ENCODE peak calls at places on chromosomes 6 and 20, in eight cellular contexts. Y is NCI-H2029; D is stimulated activated CD8-positive, alpha-beta memory T cell treated with anti-CD3 and anti-CD28 coated beads, Interleukin-4, amount 100 ng/mL, for 48 hours; U is iPS-NIHi11; J is activated T-cell treated with anti-CD3 and anti-CD28 coated beads, Interleukin-2, amount 50 U/mL, for 72 hours; L is heart right ventricle; O is OCI-M1; M is AG08395. F is an unnamed sample.

GRCh38 chr6:127737009-127737486 is 160.1 kb downstream of the C6orf58 start:
- DNase-seq in J (peak), D (no peak), Y (peak), L (no peak), O (peak), U (peak), M (peak), F (no peak)

GRCh38 chr6:88376759-88377387 is 210.7 kb upstream of the CNR1 start:
- DNase-seq in J (no peak), D (no peak), M (peak), L (no peak), O (no peak), Y (no peak), U (no peak), F (no peak)

GRCh38 chr6:42482126-42482525 is 30.4 kb upstream of the TRERF1 start:
- DNase-seq in M (no peak), J (no peak), Y (no peak), L (no peak), D (no peak), O (no peak), U (no peak), F (no peak)

GRCh38 chr6:44100088-44100550 is 27.1 kb downstream of the MRPL14 start:
- DNase-seq in D (peak), M (peak), U (peak), Y (no peak), O (peak), J (no peak), L (no peak), F (no peak)

GRCh38 chr6:100088009-100088408 is 94.0 kb upstream of the MCHR2 start:
- DNase-seq in Y (no peak), D (no peak), J (no peak), M (peak), O (peak), L (no peak), U (no peak), F (no peak)

GRCh38 chr20:53434662-53435061 is 159.0 kb downstream of the ZNF217 start:
- DNase-seq in D (no peak), Y (peak), M (no peak), J (no peak), L (no peak), O (no peak), U (no peak), F (no peak)

GRCh38 chr6:167825759-167826229 is 917 bp upstream of the AFDN start:
- DNase-seq in M (peak), D (peak), J (peak), L (peak), U (peak), O (no peak), Y (peak), F (peak)

GRCh38 chr6:36383608-36384007 is 3.9 kb downstream of the ETV7 start:
- DNase-seq in D (no peak), U (no peak), L (no peak), M (no peak), O (no peak), J (peak), Y (no peak), F (no peak)

GRCh38 chr6:4370066-4370465 is 234.7 kb upstream of the ECI2 start:
- DNase-seq in L (no peak), J (no peak), U (no peak), D (no peak), M (peak), Y (no peak), O (no peak), F (no peak)

GRCh38 chr20:728022-728944 is 40.0 kb downstream of the SLC52A3 start:
- DNase-seq in L (peak), Y (peak), O (peak), U (peak), J (peak), M (peak), D (peak), F (peak)

GRCh38 chr6:110949679-110950285 is 8.7 kb upstream of the GTF3C6 start:
- DNase-seq in D (no peak), L (no peak), M (peak), O (peak), U (no peak), Y (no peak), J (no peak), F (no peak)

GRCh38 chr6:20038805-20039204 is 173.5 kb downstream of the MBOAT1 start:
- DNase-seq in M (no peak), L (no peak), Y (no peak), O (peak), U (no peak), J (no peak), D (no peak), F (no peak)

GRCh38 chr6:124076336-124077048 is 272.8 kb downstream of the NKAIN2 start:
- DNase-seq in L (no peak), U (no peak), Y (peak), D (no peak), M (no peak), J (no peak), O (no peak), F (no peak)

GRCh38 chr6:101080597-101080996 is 199.5 kb upstream of the ASCC3 start:
- DNase-seq in O (no peak), M (peak), Y (no peak), L (no peak), D (no peak), J (no peak), U (no peak), F (no peak)

GRCh38 chr6:106413016-106413415 is 52.5 kb downstream of the CRYBG1 start:
- DNase-seq in D (no peak), Y (no peak), J (no peak), L (no peak), U (no peak), O (no peak), M (no peak), F (no peak)

GRCh38 chr6:308307-308706 is 16.0 kb downstream of the DUSP22 start:
- DNase-seq in L (no peak), M (no peak), Y (no peak), D (no peak), U (no peak), J (no peak), O (no peak), F (no peak)

GRCh38 chr6:38673397-38674165 is 29.4 kb downstream of the GLO1 start:
- DNase-seq in U (no peak), Y (no peak), O (peak), D (peak), L (no peak), M (no peak), J (no peak), F (no peak)

GRCh38 chr6:97292671-97293070 is 9.7 kb upstream of the MMS22L start:
- DNase-seq in O (no peak), M (no peak), L (no peak), Y (no peak), D (no peak), U (no peak), J (no peak), F (no peak)

GRCh38 chr20:11247943-11248475 is 574.2 kb upstream of the JAG1 start:
- DNase-seq in D (no peak), Y (no peak), J (no peak), O (no peak), U (no peak), M (no peak), L (no peak), F (no peak)

GRCh38 chr6:135105710-135106109 is 51.1 kb upstream of the HBS1L start:
- DNase-seq in D (no peak), M (no peak), U (no peak), O (no peak), L (no peak), J (no peak), Y (no peak), F (no peak)

GRCh38 chr6:133707456-133707855 is 181.5 kb upstream of the TCF21 start:
- DNase-seq in U (no peak), M (peak), D (no peak), L (no peak), Y (no peak), J (peak), O (peak), F (no peak)

GRCh38 chr6:162123797-162124196 is 603.8 kb downstream of the PRKN start:
- DNase-seq in Y (no peak), D (no peak), O (peak), J (no peak), M (no peak), U (peak), L (no peak), F (no peak)

GRCh38 chr6:146905313-146905712 is 298.9 kb upstream of the STXBP5 start:
- DNase-seq in D (no peak), O (peak), Y (peak), L (no peak), U (no peak), J (no peak), M (peak), F (no peak)

GRCh38 chr20:41278936-41279335 is 38.6 kb downstream of the ZHX3 start:
- DNase-seq in J (no peak), O (no peak), Y (no peak), U (no peak), M (no peak), D (no peak), L (no peak), F (no peak)

GRCh38 chr6:32196682-32197616 is 4.5 kb upstream of the GPSM3 start:
- DNase-seq in U (no peak), O (no peak), Y (no peak), L (peak), M (no peak), J (no peak), D (peak), F (no peak)

GRCh38 chr20:61185841-61186601 is 66.0 kb upstream of the CDH4 start:
- DNase-seq in M (peak), O (no peak), D (no peak), U (no peak), L (no peak), Y (no peak), J (no peak), F (no peak)

GRCh38 chr6:45590751-45591184 is 213.0 kb upstream of the SUPT3H start:
- DNase-seq in Y (no peak), L (no peak), O (no peak), M (peak), J (no peak), D (no peak), U (no peak), F (no peak)

GRCh38 chr6:165571068-165571682 is 91.9 kb downstream of the PDE10A start:
- DNase-seq in U (no peak), Y (no peak), O (no peak), M (peak), J (no peak), D (no peak), L (no peak), F (no peak)

GRCh38 chr6:54647301-54647664 is 199.3 kb upstream of the FAM83B start:
- DNase-seq in U (no peak), M (no peak), O (no peak), L (no peak), Y (no peak), D (no peak), J (no peak), F (no peak)

GRCh38 chr6:142381845-142382378 is 80.1 kb downstream of the ADGRG6 start:
- DNase-seq in J (no peak), L (no peak), Y (no peak), M (peak), O (no peak), D (no peak), U (no peak), F (no peak)

GRCh38 chr6:95847061-95847460 is 168.7 kb upstream of the FUT9 start:
- DNase-seq in U (no peak), O (no peak), D (no peak), Y (no peak), L (no peak), J (no peak), M (no peak), F (no peak)

GRCh38 chr6:164063346-164063745 is 648.8 kb downstream of the QKI start:
- DNase-seq in U (no peak), J (no peak), D (no peak), L (no peak), Y (no peak), O (no peak), M (no peak), F (no peak)

GRCh38 chr20:23641936-23642751 is 4.4 kb upstream of the CST3 start:
- DNase-seq in J (no peak), M (peak), L (no peak), D (no peak), U (no peak), Y (no peak), O (no peak), F (no peak)

GRCh38 chr6:100881707-100882040 is 545 bp upstream of the ASCC3 start:
- DNase-seq in J (peak), L (no peak), U (no peak), M (no peak), D (no peak), Y (no peak), O (no peak), F (no peak)

GRCh38 chr20:4170621-4171537 is 155.5 kb upstream of the RNF24 start:
- DNase-seq in D (no peak), L (no peak), U (no peak), J (no peak), M (no peak), O (no peak), Y (no peak), F (no peak)

GRCh38 chr6:77015350-77015749 is 447.9 kb downstream of the HTR1B start:
- DNase-seq in O (no peak), D (no peak), Y (no peak), L (no peak), M (peak), J (no peak), U (no peak), F (no peak)

GRCh38 chr20:44582321-44583025 is at the start of gene PKIG:
- DNase-seq in O (peak), J (no peak), U (peak), D (no peak), L (no peak), Y (no peak), M (peak), F (no peak)

GRCh38 chr20:35007413-35007812 is 51.7 kb downstream of the MYH7B start:
- DNase-seq in O (no peak), M (no peak), Y (no peak), L (no peak), J (no peak), D (no peak), U (no peak), F (no peak)

F was measured in progenitor cell of endocrine pancreas.